ENCODE peak calls at places on chromosomes 7 and 10, in eight cellular contexts. Q is K562, J is endothelial cell of umbilical vein, C is HepG2, V is transverse colon, P is GM12892, U is HCT116, Z is sigmoid colon. R is an unnamed sample.

GRCh38 chr10:44818721-44819127 is 92.4 kb upstream of the TMEM72 start:
- DNase-seq in Q (no peak), J (no peak), C (no peak), V (no peak), P (no peak), U (no peak), Z (no peak), R (no peak)

GRCh38 chr10:9051328-9051974 is 997.0 kb downstream of the GATA3 start:
- DNase-seq in Q (no peak), J (no peak), C (no peak), V (no peak), P (no peak), U (no peak), Z (no peak), R (no peak)

GRCh38 chr10:970311-971149 is 17.7 kb upstream of the GTPBP4 start:
- DNase-seq in Q (no peak), J (peak; percentile 32), C (peak; percentile 93), V (no peak), P (no peak), U (no peak), Z (no peak), R (no peak)

GRCh38 chr7:36314491-36314890 is 75.2 kb upstream of the ANLN start:
- DNase-seq in Q (no peak), J (no peak), C (no peak), V (no peak), P (no peak), U (no peak), Z (no peak), R (no peak)

GRCh38 chr10:5297466-5297865 is 67.3 kb upstream of the UCN3 start:
- DNase-seq in Q (no peak), J (peak; percentile 24), C (no peak), V (no peak), P (no peak), U (no peak), Z (peak; percentile 75), R (no peak)

GRCh38 chr10:51297438-51297837 is 223.2 kb downstream of the PRKG1 start:
- DNase-seq in Q (no peak), J (peak; percentile 7), C (no peak), V (no peak), P (no peak), U (no peak), Z (no peak), R (no peak)

GRCh38 chr10:63763744-63764143 is 242.5 kb downstream of the REEP3 start:
- DNase-seq in Q (no peak), J (no peak), C (no peak), V (no peak), P (no peak), U (no peak), Z (no peak), R (no peak)

GRCh38 chr7:117023325-117023854 is 70.1 kb downstream of the ST7 start:
- DNase-seq in Q (no peak), J (no peak), C (no peak), V (no peak), P (no peak), U (no peak), Z (no peak), R (no peak)

GRCh38 chr10:132813560-132814468 is 27.9 kb upstream of the NKX6-2 start:
- DNase-seq in Q (no peak), J (no peak), C (no peak), V (no peak), P (no peak), U (no peak), Z (peak; percentile 58), R (no peak)

GRCh38 chr7:30032310-30033125 is 4.3 kb downstream of the PLEKHA8 start:
- DNase-seq in Q (no peak), J (peak; percentile 61), C (no peak), V (no peak), P (no peak), U (no peak), Z (no peak), R (no peak)

GRCh38 chr10:78952018-78952417 is 116.7 kb upstream of the ZMIZ1 start:
- DNase-seq in Q (no peak), J (no peak), C (peak; percentile 60), V (no peak), P (no peak), U (no peak), Z (no peak), R (no peak)

GRCh38 chr7:11373546-11374142 is 400.0 kb downstream of the PHF14 start:
- DNase-seq in Q (peak; percentile 9), J (peak; percentile 38), C (peak; percentile 15), V (no peak), P (no peak), U (peak; percentile 23), Z (no peak), R (no peak)

GRCh38 chr7:86814980-86815379 is 171.3 kb downstream of the GRM3 start:
- DNase-seq in Q (peak; percentile 38), J (peak; percentile 12), C (peak; percentile 20), V (no peak), P (peak; percentile 3), U (peak; percentile 28), Z (no peak), R (no peak)

GRCh38 chr10:75959209-75959608 is 527.8 kb downstream of the LRMDA start:
- DNase-seq in Q (no peak), J (no peak), C (peak; percentile 54), V (no peak), P (no peak), U (peak; percentile 80), Z (no peak), R (no peak)

GRCh38 chr7:29033584-29033983 is 75.5 kb upstream of the TRIL start:
- DNase-seq in Q (no peak), J (no peak), C (no peak), V (no peak), P (no peak), U (no peak), Z (no peak), R (no peak)

GRCh38 chr10:130049244-130049643 is 61.4 kb downstream of the C10orf143 start:
- DNase-seq in Q (no peak), J (no peak), C (no peak), V (no peak), P (no peak), U (no peak), Z (no peak), R (no peak)

GRCh38 chr10:126080879-126081331 is 184.5 kb downstream of the FANK1 start:
- DNase-seq in Q (no peak), J (peak; percentile 83), C (no peak), V (no peak), P (no peak), U (no peak), Z (no peak), R (no peak)

GRCh38 chr10:48463318-48464003 is 141.4 kb downstream of the ARHGAP22 start:
- DNase-seq in Q (peak; percentile 64), J (no peak), C (no peak), V (no peak), P (no peak), U (no peak), Z (no peak), R (no peak)

GRCh38 chr7:121334875-121335648 is 6.3 kb downstream of the WNT16 start:
- DNase-seq in Q (no peak), J (no peak), C (no peak), V (no peak), P (no peak), U (no peak), Z (no peak), R (no peak)

GRCh38 chr7:5282464-5283316 is at the start of gene SLC29A4:
- DNase-seq in Q (peak; percentile 65), J (no peak), C (no peak), V (peak; percentile 52), P (no peak), U (peak; percentile 13), Z (no peak), R (no peak)

GRCh38 chr10:61628199-61628874 is 34.4 kb upstream of the CABCOCO1 start:
- DNase-seq in Q (no peak), J (no peak), C (no peak), V (no peak), P (no peak), U (no peak), Z (no peak), R (no peak)
- TF ChIP-seq POLR2AphosphoS5 in Q (no peak), J (no peak), C (no peak), V (no peak), P (no peak), U (no peak), Z (no peak), R (no peak)

GRCh38 chr7:92740713-92741126 is 95.7 kb downstream of the CDK6 start:
- DNase-seq in Q (no peak), J (no peak), C (no peak), V (no peak), P (no peak), U (no peak), Z (no peak), R (no peak)
- TF ChIP-seq POLR2AphosphoS5 in Q (no peak), J (no peak), C (no peak), V (no peak), P (no peak), U (no peak), Z (no peak), R (no peak)

GRCh38 chr7:107874605-107875446 is 16.2 kb upstream of the DLD start:
- DNase-seq in Q (peak; percentile 77), J (peak; percentile 77), C (peak; percentile 63), V (peak; percentile 53), P (no peak), U (peak; percentile 48), Z (peak; percentile 72), R (no peak)
- TF ChIP-seq POLR2AphosphoS5 in Q (no peak), J (no peak), C (no peak), V (no peak), P (no peak), U (no peak), Z (peak; percentile 23), R (no peak)

GRCh38 chr10:95444792-95445191 is 116.4 kb downstream of the SORBS1 start:
- DNase-seq in Q (no peak), J (no peak), C (no peak), V (no peak), P (no peak), U (no peak), Z (no peak), R (no peak)

GRCh38 chr10:95443636-95444035 is 117.5 kb downstream of the SORBS1 start:
- DNase-seq in Q (no peak), J (no peak), C (peak; percentile 60), V (no peak), P (no peak), U (no peak), Z (no peak), R (no peak)

GRCh38 chr10:95447733-95448132 is 113.4 kb downstream of the SORBS1 start:
- DNase-seq in Q (no peak), J (peak; percentile 85), C (no peak), V (no peak), P (no peak), U (no peak), Z (no peak), R (no peak)

GRCh38 chr10:95445837-95446347 is 115.3 kb downstream of the SORBS1 start:
- DNase-seq in Q (peak; percentile 72), J (peak; percentile 73), C (peak; percentile 60), V (peak; percentile 59), P (peak; percentile 35), U (peak; percentile 80), Z (peak; percentile 86), R (peak; percentile 37)

GRCh38 chr10:95445223-95445836 is 115.8 kb downstream of the SORBS1 start:
- DNase-seq in Q (no peak), J (peak; percentile 84), C (no peak), V (peak; percentile 69), P (no peak), U (peak; percentile 51), Z (peak; percentile 94), R (no peak)
- TF ChIP-seq POLR2AphosphoS5 in Q (no peak), J (peak; percentile 38), C (no peak), V (peak; percentile 73), P (no peak), U (no peak), Z (peak; percentile 82), R (no peak)

GRCh38 chr7:111029574-111030357 is 61.2 kb upstream of the LRRN3 start:
- DNase-seq in Q (no peak), J (peak; percentile 71), C (peak; percentile 20), V (peak; percentile 8), P (no peak), U (no peak), Z (no peak), R (no peak)
- TF ChIP-seq POLR2AphosphoS5 in Q (no peak), J (no peak), C (no peak), V (no peak), P (no peak), U (no peak), Z (no peak), R (no peak)